ENCODE peak calls at places on chromosomes 2 and 18, in ten cellular contexts. N, T, K, H, J, C, Q, Z, I and Y are unnamed samples.
A peak's percentile ranks its signal among the peaks of the same experiment; 100 is the strongest.

GRCh38 chr2:3285901-3286645 is 91.5 kb downstream of the EIPR1 start:
- DNase-seq in Q (no peak), J (no peak), K (no peak), H (no peak), C (no peak), I (no peak), N (peak; percentile 4), Z (no peak), T (peak; percentile 21), Y (no peak)

GRCh38 chr2:64669288-64669687 is 15.6 kb upstream of the SERTAD2 start:
- DNase-seq in Z (no peak), K (no peak), Q (no peak), J (no peak), I (no peak), H (no peak), C (no peak), T (no peak), N (no peak), Y (no peak)

GRCh38 chr2:188582206-188582605 is 290.5 kb downstream of the GULP1 start:
- DNase-seq in K (no peak), Q (no peak), C (no peak), T (no peak), I (no peak), N (no peak), J (no peak), H (no peak), Z (no peak), Y (no peak)

GRCh38 chr2:6835467-6835866 is 30.2 kb downstream of the CMPK2 start:
- DNase-seq in C (no peak), Q (no peak), T (no peak), J (no peak), H (no peak), I (peak; percentile 72), K (no peak), Z (peak; percentile 66), N (no peak), Y (no peak)

GRCh38 chr18:55234366-55235093 is 275.3 kb upstream of the CCDC68 start:
- DNase-seq in K (peak; percentile 76), I (peak; percentile 71), N (peak; percentile 81), Q (peak; percentile 82), C (peak; percentile 42), H (peak; percentile 85), Z (peak; percentile 90), T (peak; percentile 84), J (peak; percentile 61), Y (peak; percentile 31)

GRCh38 chr2:10030311-10030736 is 13.0 kb upstream of the KLF11 start:
- DNase-seq in J (no peak), K (peak; percentile 33), Z (no peak), Q (no peak), N (peak; percentile 54), I (no peak), T (no peak), H (no peak), C (no peak), Y (no peak)

GRCh38 chr2:215747244-215747620 is 266.1 kb downstream of the MREG start:
- DNase-seq in I (peak; percentile 70), H (no peak), N (no peak), Z (peak; percentile 65), T (no peak), K (no peak), Q (no peak), C (no peak), J (no peak), Y (no peak)

GRCh38 chr2:9782197-9782719 is 61.0 kb upstream of the TAF1B start:
- DNase-seq in K (peak; percentile 2), H (no peak), Z (no peak), I (no peak), N (no peak), T (no peak), Q (no peak), J (no peak), C (peak; percentile 78), Y (no peak)

GRCh38 chr18:70359071-70359470 is 70.2 kb downstream of the SOCS6 start:
- DNase-seq in C (no peak), T (no peak), I (no peak), H (no peak), J (no peak), Z (no peak), K (no peak), Q (no peak), N (no peak), Y (no peak)

GRCh38 chr2:16613475-16613874 is 52.2 kb downstream of the CYRIA start:
- DNase-seq in K (no peak), N (no peak), C (peak; percentile 61), H (no peak), Z (peak; percentile 66), I (peak; percentile 15), Q (no peak), J (peak; percentile 76), T (no peak), Y (peak; percentile 53)

GRCh38 chr2:64426191-64426952 is 27.6 kb upstream of the LGALSL start:
- DNase-seq in Q (no peak), T (no peak), J (no peak), K (no peak), I (peak; percentile 65), Z (peak; percentile 14), H (no peak), N (no peak), C (peak; percentile 17), Y (no peak)

DNA sequence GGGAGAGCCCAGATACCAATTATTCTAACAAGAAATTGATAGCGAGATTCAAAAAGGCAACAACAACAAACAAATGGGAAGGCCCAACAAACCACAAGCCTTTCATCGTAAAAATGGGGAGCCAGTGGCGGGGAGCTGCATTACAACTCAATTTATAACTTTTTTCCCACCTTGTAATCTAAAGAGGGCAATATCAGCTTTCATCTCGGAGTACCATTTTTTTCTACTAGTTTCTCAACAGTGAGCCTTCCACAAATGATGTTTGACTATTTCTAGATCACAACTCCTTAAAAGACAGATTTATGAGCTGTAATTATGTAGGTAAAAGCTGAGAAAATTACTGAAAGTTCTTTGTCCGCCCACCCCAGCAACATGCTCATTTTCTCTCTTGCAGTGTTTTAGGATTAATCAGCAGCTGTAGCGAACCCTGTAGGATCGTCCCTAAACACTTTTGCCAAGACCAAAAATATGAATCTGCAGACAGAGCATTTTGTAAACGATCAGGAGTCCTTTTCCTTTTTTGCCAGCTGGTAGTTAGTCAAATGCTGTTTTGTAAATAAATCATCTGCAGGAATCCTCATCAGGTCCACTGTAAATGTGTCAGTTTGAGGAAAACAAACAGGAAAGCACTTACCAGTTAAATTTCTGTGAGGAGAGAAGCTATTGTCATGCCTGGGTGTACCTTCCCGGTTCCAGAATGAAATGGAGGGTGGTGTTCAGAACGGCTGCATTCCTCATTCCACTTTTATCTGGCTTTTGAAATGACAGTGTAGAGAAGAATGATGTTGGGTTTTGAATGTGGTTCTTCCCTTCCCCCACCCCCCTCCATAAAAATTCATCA is 53.2 kb downstream of the EEF1B2 start:
- DNase-seq in I (peak; percentile 75), K (no peak), Z (peak; percentile 72), C (peak; percentile 21), H (no peak), T (no peak), N (no peak), J (no peak), Q (no peak), Y (no peak)
- TF ChIP-seq CTCF in I (peak; percentile 6), K (no peak), Z (peak; percentile 21), C (no peak), H (no peak), T (no peak), N (no peak), J (no peak), Q (no peak), Y (no peak)

DNA sequence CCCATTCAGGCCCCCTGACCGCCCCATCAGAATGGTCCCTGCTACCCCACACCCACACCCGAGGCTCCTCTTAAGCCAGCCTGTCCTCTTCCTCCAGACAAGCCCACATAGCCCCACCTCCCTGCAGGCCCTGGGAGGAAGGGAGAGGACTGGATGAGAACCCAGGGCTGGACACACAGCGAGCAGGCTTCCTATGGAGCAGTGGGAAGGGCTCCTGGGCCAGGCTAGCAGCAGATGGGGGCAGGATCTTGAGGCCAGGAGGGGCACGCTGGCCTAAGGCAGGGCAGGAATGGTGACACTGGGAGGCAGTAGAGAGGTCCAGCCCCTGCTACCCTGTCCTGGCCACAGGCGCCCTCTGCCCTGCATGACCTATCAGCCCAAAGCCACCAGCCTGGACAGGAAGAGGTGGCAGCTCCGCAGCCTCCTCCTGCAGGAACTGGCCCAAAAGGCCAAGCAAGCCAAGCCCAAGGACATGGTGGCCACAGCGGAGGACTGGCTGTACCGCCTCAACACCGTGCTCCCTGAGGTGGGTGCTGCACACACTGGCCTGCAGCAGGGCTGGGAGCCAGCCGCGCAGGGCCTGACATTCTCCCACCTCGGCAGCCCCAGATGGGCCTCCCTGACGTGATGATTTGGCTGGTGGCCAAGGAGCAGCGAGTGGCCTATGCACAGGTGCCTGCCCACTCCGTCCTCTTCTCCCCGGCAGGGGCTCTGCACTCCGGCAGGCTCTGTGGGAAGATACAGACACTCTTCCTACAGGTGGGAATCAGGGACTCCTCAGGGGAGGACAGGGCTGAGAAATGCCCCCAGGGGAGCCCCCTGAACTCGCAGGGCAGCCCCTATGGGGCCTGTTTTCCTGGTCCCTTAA is 43.3 kb downstream of the FER1L5 start:
- DNase-seq in J (no peak), Z (peak; percentile 45), Q (peak; percentile 51), C (no peak), I (peak; percentile 8), K (no peak), N (peak; percentile 40), H (peak; percentile 60), T (no peak), Y (no peak)
- TF ChIP-seq CTCF in J (no peak), Z (peak; percentile 7), Q (no peak), C (no peak), I (no peak), K (no peak), N (no peak), H (no peak), T (no peak), Y (no peak)

GRCh38 chr2:86518498-86518897 is 44.7 kb downstream of the CHMP3 start:
- DNase-seq in H (no peak), K (no peak), N (peak; percentile 30), Z (peak; percentile 43), T (no peak), C (no peak), I (no peak), J (peak; percentile 4), Q (peak; percentile 28), Y (no peak)
- TF ChIP-seq CTCF in H (no peak), K (peak; percentile 12), N (peak; percentile 41), Z (peak; percentile 70), T (no peak), C (peak; percentile 50), I (peak; percentile 62), J (peak; percentile 51), Q (peak; percentile 14), Y (peak; percentile 14)

GRCh38 chr2:101893676-101894381 is 97.9 kb upstream of the IL1R2 start:
- DNase-seq in J (no peak), H (no peak), Z (peak; percentile 70), C (no peak), N (no peak), I (no peak), T (no peak), K (no peak), Q (peak; percentile 56), Y (no peak)
- TF ChIP-seq CTCF in J (no peak), H (no peak), Z (no peak), C (no peak), N (no peak), I (no peak), T (no peak), K (no peak), Q (no peak), Y (no peak)